ENCODE peak calls at places on chromosome 10, in seven cellular contexts. L, G, S, J, R, Q and K are unnamed samples.

GRCh38 chr10:60262647-60263126 is 127.0 kb downstream of the ANK3 start:
- DNase-seq in L (no peak), G (no peak), S (no peak), J (no peak), R (no peak), Q (no peak), K (no peak)

GRCh38 chr10:101643546-101643945 is 51.4 kb downstream of the FBXW4 start:
- DNase-seq in L (no peak), G (no peak), S (no peak), J (peak), R (no peak), Q (no peak), K (no peak)

GRCh38 chr10:32149257-32149955 is 93.2 kb upstream of the KIF5B start:
- DNase-seq in L (peak), G (peak), S (no peak), J (no peak), R (peak), Q (no peak), K (peak)

GRCh38 chr10:49539320-49539885 is 482 bp upstream of the ERCC6 start:
- DNase-seq in L (peak), G (peak), S (no peak), J (no peak), R (peak), Q (peak), K (peak)

GRCh38 chr10:21265622-21266021 is 259.9 kb downstream of the SKIDA1 start:
- DNase-seq in L (peak), G (peak), S (no peak), J (no peak), R (peak), Q (no peak), K (no peak)

GRCh38 chr10:132862485-132863420 is 76.8 kb upstream of the NKX6-2 start:
- DNase-seq in L (no peak), G (no peak), S (no peak), J (no peak), R (no peak), Q (no peak), K (no peak)

GRCh38 chr10:122163182-122164027 is 107.7 kb upstream of the BTBD16 start:
- DNase-seq in L (no peak), G (peak), S (peak), J (peak), R (peak), Q (no peak), K (peak)

GRCh38 chr10:819326-819725 is 112.2 kb downstream of the LARP4B start:
- DNase-seq in L (peak), G (peak), S (no peak), J (no peak), R (peak), Q (no peak), K (peak)

GRCh38 chr10:50610364-50610763 is 13.4 kb downstream of the SGMS1 start:
- DNase-seq in L (no peak), G (no peak), S (no peak), J (no peak), R (no peak), Q (no peak), K (no peak)

GRCh38 chr10:47296111-47296894 is 3.7 kb upstream of the GDF10 start:
- DNase-seq in L (no peak), G (no peak), S (no peak), J (no peak), R (peak), Q (no peak), K (no peak)

GRCh38 chr10:124142296-124142853 is 49.0 kb upstream of the CHST15 start:
- DNase-seq in L (no peak), G (no peak), S (no peak), J (no peak), R (no peak), Q (no peak), K (no peak)